ENCODE peak calls at places on chromosomes 12 and 14, in four cellular contexts. T is stimulated activated CD8-positive, alpha-beta memory T cell treated with anti-CD3 and anti-CD28 coated beads, Interleukin-15, amount 100 ng/mL, for 4 hours; C is activated T-cell treated with anti-CD3 and anti-CD28 coated beads, Interleukin-2, amount 50 U/mL, for 72 hours; Z is ureter. J is an unnamed sample.

GRCh38 chr12:62448436-62448835 is 18.2 kb upstream of the MON2 start:
- DNase-seq in C (no peak), Z (no peak), T (no peak), J (no peak)

GRCh38 chr12:131618303-131618658 is 92.6 kb upstream of the SFSWAP start:
- DNase-seq in C (no peak), Z (no peak), T (no peak), J (no peak)

GRCh38 chr14:92317511-92317910 is 5.5 kb upstream of the SLC24A4 start:
- DNase-seq in T (no peak), C (no peak), Z (no peak), J (no peak)

GRCh38 chr12:27657296-27657695 is 39.0 kb upstream of the REP15 start:
- DNase-seq in C (no peak), T (no peak), Z (no peak), J (no peak)

GRCh38 chr12:116442981-116443380 is 116.2 kb upstream of the MAP1LC3B2 start:
- DNase-seq in C (no peak), Z (no peak), T (no peak), J (no peak)

GRCh38 chr12:112852810-112853209 is 54.0 kb upstream of the OAS1 start:
- DNase-seq in T (no peak), Z (no peak), C (no peak), J (no peak)

GRCh38 chr12:33988888-33989287 is 33.4 kb upstream of the ALG10 start:
- DNase-seq in Z (no peak), C (no peak), T (no peak), J (no peak)

GRCh38 chr12:57095440-57095839 is 6.5 kb downstream of the NAB2 start:
- DNase-seq in Z (no peak), T (no peak), C (no peak), J (no peak)

GRCh38 chr12:28100717-28101116 is 89.5 kb upstream of the CCDC91 start:
- DNase-seq in C (no peak), T (no peak), Z (no peak), J (no peak)

GRCh38 chr12:120856980-120857379 is 47.2 kb downstream of the SPPL3 start:
- DNase-seq in C (no peak), Z (no peak), T (no peak), J (no peak)

GRCh38 chr12:56257491-56258067 is 605 bp downstream of the ANKRD52 start:
- DNase-seq in Z (no peak), T (no peak), C (no peak), J (no peak)

GRCh38 chr12:132715874-132716273 is 5.2 kb downstream of the PGAM5 start:
- DNase-seq in C (no peak), Z (no peak), T (no peak), J (no peak)

GRCh38 chr12:109357032-109357431 is 9.3 kb downstream of the MYO1H start:
- DNase-seq in T (no peak), Z (no peak), C (no peak), J (no peak)

GRCh38 chr14:52305014-52305413 is 9.1 kb upstream of the PTGER2 start:
- DNase-seq in T (no peak), C (no peak), Z (no peak), J (no peak)

GRCh38 chr14:49959822-49960408 is 67.0 kb downstream of the ARF6 start:
- DNase-seq in Z (no peak), T (no peak), C (peak), J (no peak)

GRCh38 chr12:94954029-94954685 is 49.3 kb downstream of the NDUFA12 start:
- DNase-seq in T (no peak), C (no peak), Z (no peak), J (no peak)

GRCh38 chr12:15538881-15539280 is 216.6 kb downstream of the PTPRO start:
- DNase-seq in T (no peak), Z (no peak), C (no peak), J (no peak)

GRCh38 chr12:3945671-3946070 is 72.5 kb upstream of the PARP11 start:
- DNase-seq in C (no peak), Z (no peak), T (no peak), J (no peak)

GRCh38 chr12:131733874-131734273 is 23.0 kb downstream of the SFSWAP start:
- DNase-seq in Z (no peak), C (no peak), T (no peak), J (no peak)

GRCh38 chr12:63302269-63302940 is 151.4 kb upstream of the AVPR1A start:
- DNase-seq in T (no peak), C (no peak), Z (no peak), J (no peak)

GRCh38 chr12:26293612-26294011 is 98.2 kb downstream of the SSPN start:
- DNase-seq in T (no peak), C (no peak), Z (no peak), J (no peak)

J was measured in esophagus squamous epithelium.